ENCODE peak calls at places on chromosomes 5 and 9, in eight cellular contexts. Y is WTC11, D is mucosa of descending colon, R is kidney epithelial cell, N is endothelial cell, G is RWPE1, H is heart right ventricle, W is tibial artery. P is an unnamed sample.
A peak's percentile ranks its signal among the peaks of the same experiment; 100 is the strongest.

GRCh38 chr9:78230761-78231160 is 5.1 kb upstream of the CEP78 start:
- DNase-seq in W (no peak), G (no peak), Y (no peak), R (no peak), H (no peak), D (no peak), N (no peak), P (no peak)

GRCh38 chr9:87596862-87597261 is 99.2 kb downstream of the DAPK1 start:
- DNase-seq in Y (no peak), N (no peak), W (peak; percentile 52), H (peak; percentile 37), R (no peak), G (no peak), D (peak; percentile 29), P (no peak)

GRCh38 chr5:158023266-158023665 is 164.3 kb upstream of the CLINT1 start:
- DNase-seq in H (no peak), D (peak; percentile 48), G (peak; percentile 83), N (no peak), R (no peak), Y (no peak), W (no peak), P (no peak)

GRCh38 chr9:75010570-75010969 is 17.5 kb downstream of the CARNMT1 start:
- DNase-seq in H (no peak), Y (no peak), D (no peak), N (no peak), W (no peak), G (no peak), R (no peak), P (no peak)

GRCh38 chr9:136088939-136089696 is 6.0 kb downstream of the NACC2 start:
- DNase-seq in H (no peak), G (no peak), R (no peak), D (no peak), Y (no peak), N (no peak), W (no peak), P (no peak)

GRCh38 chr5:33557605-33558004 is 116.8 kb downstream of the TARS1 start:
- DNase-seq in D (no peak), Y (no peak), R (no peak), N (no peak), H (no peak), W (no peak), G (no peak), P (no peak)

GRCh38 chr9:134571326-134571871 is 70.2 kb upstream of the COL5A1 start:
- DNase-seq in H (peak; percentile 2), G (no peak), D (no peak), W (no peak), R (no peak), Y (no peak), N (no peak), P (no peak)

GRCh38 chr9:96135071-96135825 is 166.7 kb downstream of the HSD17B3 start:
- DNase-seq in H (no peak), W (no peak), D (no peak), R (no peak), G (no peak), N (no peak), Y (no peak), P (no peak)

GRCh38 chr5:134813827-134814226 is 31.9 kb upstream of the C5orf24 start:
- DNase-seq in R (no peak), N (no peak), Y (no peak), W (no peak), D (no peak), H (no peak), G (no peak), P (peak; percentile 32)

GRCh38 chr5:143807401-143807800 is 4.6 kb upstream of the HMHB1 start:
- DNase-seq in H (no peak), W (no peak), Y (no peak), D (no peak), R (no peak), N (no peak), G (no peak), P (no peak)

GRCh38 chr5:160643588-160643987 is 208.4 kb downstream of the ATP10B start:
- DNase-seq in W (no peak), D (no peak), N (no peak), Y (no peak), H (no peak), G (no peak), R (no peak), P (no peak)

GRCh38 chr5:121038438-121038837 is 574.3 kb downstream of the PRR16 start:
- DNase-seq in H (no peak), Y (no peak), D (no peak), R (no peak), N (no peak), G (no peak), W (no peak), P (no peak)

GRCh38 chr9:132731230-132731629 is 61.0 kb downstream of the GTF3C4 start:
- DNase-seq in N (no peak), G (no peak), Y (no peak), W (no peak), H (no peak), R (no peak), D (peak; percentile 32), P (no peak)

GRCh38 chr5:13212843-13213242 is 731.6 kb downstream of the DNAH5 start:
- DNase-seq in N (no peak), H (no peak), R (no peak), W (no peak), Y (no peak), G (no peak), D (no peak), P (no peak)

GRCh38 chr5:134466241-134467069 is 54.8 kb upstream of the CDKN2AIPNL start:
- DNase-seq in W (peak; percentile 99), D (peak; percentile 92), N (peak; percentile 60), R (peak; percentile 66), Y (peak; percentile 89), H (peak; percentile 94), G (peak; percentile 96), P (peak; percentile 69)

GRCh38 chr9:130707225-130707976 is 13.8 kb downstream of the EXOSC2 start:
- DNase-seq in G (peak; percentile 57), N (peak; percentile 67), H (peak; percentile 74), D (peak; percentile 86), R (no peak), W (peak; percentile 69), Y (peak; percentile 70), P (peak; percentile 40)

GRCh38 chr5:90479611-90480385 is 5.1 kb downstream of the POLR3G start:
- DNase-seq in D (no peak), R (no peak), W (no peak), N (no peak), H (no peak), G (no peak), Y (no peak), P (no peak)

DNA sequence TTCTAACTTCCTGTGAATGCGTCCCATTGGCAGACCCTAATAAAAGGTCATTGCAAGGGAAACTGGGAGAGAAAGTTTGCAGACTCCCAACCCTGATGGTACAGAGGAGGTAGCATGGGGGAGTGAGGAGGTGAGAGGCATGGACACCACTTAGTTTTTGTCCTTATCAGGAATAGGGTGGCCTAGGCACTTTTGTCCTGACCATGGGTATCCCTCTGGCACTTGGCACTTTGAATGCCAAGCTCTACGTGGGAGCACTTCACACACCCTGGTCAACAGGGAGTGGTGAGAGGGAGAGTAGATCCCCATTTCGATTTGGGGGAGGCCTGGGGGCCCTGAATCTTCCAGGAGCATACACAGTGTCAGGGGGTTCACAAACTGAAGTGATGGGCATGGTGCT is 75.6 kb upstream of the SH3PXD2B start:
- DNase-seq in H (no peak), Y (no peak), N (no peak), G (no peak), D (no peak), R (no peak), W (no peak), P (no peak)
- TF ChIP-seq CTCF in H (no peak), Y (no peak), N (no peak), G (no peak), D (no peak), R (no peak), W (no peak), P (no peak)

GRCh38 chr5:155260798-155261197 is 247.2 kb downstream of the KIF4B start:
- DNase-seq in W (no peak), R (no peak), G (no peak), Y (peak; percentile 49), H (no peak), N (peak; percentile 13), D (no peak), P (peak; percentile 16)
- TF ChIP-seq CTCF in W (no peak), R (peak; percentile 39), G (no peak), Y (peak; percentile 22), H (peak; percentile 34), N (peak; percentile 27), D (no peak), P (no peak)

DNA sequence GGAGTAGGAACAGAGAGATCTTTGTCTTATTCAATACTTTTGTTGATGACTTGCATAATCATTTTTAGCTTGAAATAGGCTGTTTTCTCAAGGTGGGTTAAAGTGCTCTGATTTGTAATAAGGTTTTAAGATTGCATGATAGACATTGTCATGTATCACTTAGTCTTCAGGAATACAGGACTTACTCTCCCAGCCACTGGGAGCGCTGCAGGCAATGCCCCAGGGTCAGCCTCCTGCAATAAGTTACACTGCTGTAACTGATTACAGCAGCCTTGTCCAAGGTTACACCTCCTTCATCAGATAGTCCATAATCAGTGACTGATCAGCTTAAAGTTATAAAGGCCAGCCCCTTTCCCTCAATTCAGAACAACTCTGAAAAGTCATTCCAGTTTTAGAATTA is 218.6 kb downstream of the ESM1 start:
- DNase-seq in N (no peak), D (no peak), H (no peak), Y (no peak), R (no peak), W (no peak), G (no peak), P (no peak)
- TF ChIP-seq CTCF in N (no peak), D (no peak), H (no peak), Y (no peak), R (no peak), W (no peak), G (peak; percentile 15), P (no peak)

GRCh38 chr9:14213504-14213903 is 100.4 kb downstream of the NFIB start:
- DNase-seq in D (peak; percentile 35), N (no peak), R (no peak), H (no peak), Y (no peak), G (no peak), W (no peak), P (no peak)

GRCh38 chr9:14210428-14210827 is 103.5 kb downstream of the NFIB start:
- DNase-seq in Y (no peak), D (no peak), W (no peak), H (no peak), N (no peak), R (no peak), G (no peak), P (no peak)

GRCh38 chr9:14212116-14212515 is 101.8 kb downstream of the NFIB start:
- DNase-seq in N (no peak), R (peak; percentile 51), H (no peak), G (peak; percentile 13), W (no peak), Y (no peak), D (no peak), P (no peak)

GRCh38 chr9:14212697-14213420 is 101.1 kb downstream of the NFIB start:
- DNase-seq in N (no peak), R (no peak), D (no peak), H (no peak), Y (no peak), W (no peak), G (no peak), P (no peak)

DNA sequence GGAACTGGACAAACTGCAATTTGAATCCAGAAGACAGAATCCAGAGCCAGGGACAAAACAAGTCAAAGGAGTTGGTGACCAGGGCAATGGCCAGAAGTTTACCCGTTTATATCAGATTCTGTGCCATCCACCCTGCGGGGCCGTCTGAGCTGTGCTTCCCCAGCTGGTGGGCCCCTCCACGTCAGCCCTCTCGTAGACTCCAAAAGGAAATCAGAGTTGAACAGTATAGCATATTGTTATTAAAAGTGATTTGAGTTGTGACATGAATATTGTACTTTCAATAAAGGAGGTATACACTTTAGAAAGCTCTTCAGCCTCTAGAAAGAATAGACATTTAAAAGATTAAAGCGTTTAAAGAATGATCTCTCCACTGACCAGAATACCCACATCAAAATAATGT is 102.4 kb downstream of the NFIB start:
- DNase-seq in D (no peak), H (no peak), R (no peak), N (no peak), W (no peak), Y (no peak), G (no peak), P (no peak)
- TF ChIP-seq CTCF in D (no peak), H (no peak), R (no peak), N (no peak), W (no peak), Y (no peak), G (no peak), P (no peak)

P was measured in GM13976.